ENCODE peak calls at places on chromosomes 4 and X, in eight cellular contexts. T, K, B, V, Q, R, W and F are unnamed samples.

GRCh38 chrX:113802837-113803236 is 781.0 kb upstream of the HTR2C start:
- DNase-seq in R (no peak), T (no peak), Q (no peak), K (no peak), B (no peak), V (no peak), W (no peak), F (no peak)

GRCh38 chr4:75686346-75686745 is 13.1 kb upstream of the G3BP2 start:
- DNase-seq in R (no peak), W (no peak), T (no peak), K (no peak), V (no peak), B (no peak), Q (no peak), F (no peak)

GRCh38 chrX:69543572-69543971 is 39.4 kb downstream of the NALF2 start:
- DNase-seq in W (no peak), R (no peak), K (no peak), V (no peak), T (no peak), B (no peak), Q (no peak), F (no peak)

GRCh38 chr4:145808021-145808650 is 128.2 kb downstream of the C4orf51 start:
- DNase-seq in Q (no peak), B (no peak), K (no peak), R (no peak), T (no peak), V (no peak), W (peak; percentile 30), F (peak; percentile 97)

GRCh38 chrX:119488749-119489148 is 20.5 kb downstream of the SLC25A5 start:
- DNase-seq in R (peak; percentile 36), K (peak; percentile 51), V (peak; percentile 45), T (no peak), Q (peak; percentile 7), B (no peak), W (peak; percentile 27), F (peak; percentile 58)

GRCh38 chr4:39689970-39690369 is 8.0 kb upstream of the UBE2K start:
- DNase-seq in K (no peak), R (no peak), B (no peak), T (no peak), W (no peak), V (no peak), Q (no peak), F (no peak)

GRCh38 chr4:13710486-13710885 is 83.0 kb upstream of the BOD1L1 start:
- DNase-seq in R (no peak), W (no peak), T (no peak), V (no peak), K (no peak), Q (no peak), B (no peak), F (no peak)

GRCh38 chrX:115531818-115532403 is 29.1 kb upstream of the PLS3 start:
- DNase-seq in R (no peak), B (no peak), W (no peak), T (no peak), V (no peak), K (no peak), Q (no peak), F (peak; percentile 50)

GRCh38 chr4:157043131-157043530 is 32.8 kb upstream of the GLRB start:
- DNase-seq in T (no peak), V (no peak), K (no peak), B (no peak), W (peak; percentile 47), Q (no peak), R (no peak), F (peak; percentile 76)

GRCh38 chr4:170047774-170048354 is 21.7 kb upstream of the MFAP3L start:
- DNase-seq in K (peak; percentile 63), R (peak; percentile 46), W (peak; percentile 30), T (no peak), B (no peak), Q (peak; percentile 75), V (peak; percentile 52), F (peak; percentile 87)

GRCh38 chr4:102139132-102139573 is 206.1 kb downstream of the SLC39A8 start:
- DNase-seq in R (no peak), B (no peak), K (peak; percentile 23), T (no peak), V (no peak), Q (no peak), W (no peak), F (peak; percentile 36)

GRCh38 chr4:68447201-68447600 is at the start of gene TMPRSS11E:
- DNase-seq in K (no peak), T (no peak), R (no peak), V (no peak), Q (no peak), W (no peak), B (no peak), F (no peak)

GRCh38 chr4:170888660-170889059 is 798.9 kb upstream of the AADAT start:
- DNase-seq in V (no peak), T (no peak), R (no peak), K (no peak), Q (no peak), W (no peak), B (no peak), F (no peak)

GRCh38 chr4:128228021-128228571 is 59.5 kb downstream of the PGRMC2 start:
- DNase-seq in B (peak; percentile 77), V (no peak), Q (no peak), W (peak; percentile 50), K (peak; percentile 50), T (no peak), R (no peak), F (no peak)

GRCh38 chr4:113878718-113879117 is 100.7 kb downstream of the ARSJ start:
- DNase-seq in R (no peak), K (peak; percentile 15), V (peak; percentile 58), B (peak; percentile 4), W (peak; percentile 45), Q (no peak), T (no peak), F (peak; percentile 62)

GRCh38 chr4:132809298-132810032 is 339.6 kb upstream of the PCDH10 start:
- DNase-seq in R (no peak), W (peak; percentile 29), T (no peak), Q (no peak), K (no peak), B (no peak), V (peak; percentile 44), F (no peak)

GRCh38 chrX:1244164-1245076 is 24.2 kb upstream of the CSF2RA start:
- DNase-seq in R (no peak), K (no peak), W (peak; percentile 43), Q (no peak), T (no peak), V (peak; percentile 67), B (peak; percentile 26), F (no peak)

GRCh38 chrX:129511689-129512088 is 11.6 kb downstream of the SMARCA1 start:
- DNase-seq in K (no peak), Q (no peak), V (no peak), B (no peak), R (no peak), T (no peak), W (no peak), F (no peak)